ENCODE peak calls at places on chromosomes 2 and 18, in four cellular contexts. Y is WTC11, K is K562, Q is HepG2. H is an unnamed sample.

GRCh38 chr2:175836361-175836760 is 165.7 kb downstream of the LNPK start:
- DNase-seq in Y (no peak), K (no peak), Q (no peak), H (no peak)

GRCh38 chr2:1940660-1941059 is 196.3 kb upstream of the PXDN start:
- DNase-seq in Y (no peak), K (peak), Q (no peak), H (no peak)

GRCh38 chr2:181780159-181781081 is 100.1 kb upstream of the NEUROD1 start:
- DNase-seq in Y (no peak), K (no peak), Q (no peak), H (no peak)

GRCh38 chr2:200042944-200043343 is 87.6 kb downstream of the MAIP1 start:
- DNase-seq in Y (no peak), K (no peak), Q (no peak), H (no peak)

GRCh38 chr18:63956755-63957154 is 7.7 kb downstream of the HMSD start:
- DNase-seq in Y (no peak), K (no peak), Q (no peak), H (no peak)

GRCh38 chr2:188604579-188604978 is 312.9 kb downstream of the GULP1 start:
- DNase-seq in Y (no peak), K (no peak), Q (no peak), H (no peak)

GRCh38 chr2:136538489-136538888 is 226.9 kb upstream of the THSD7B start:
- DNase-seq in Y (no peak), K (no peak), Q (no peak), H (no peak)

GRCh38 chr18:48139427-48140347 is 209.2 kb upstream of the SMAD2 start:
- DNase-seq in Y (no peak), K (no peak), Q (no peak), H (no peak)

GRCh38 chr2:212548459-212548815 is 9.8 kb upstream of the ERBB4 start:
- DNase-seq in Y (no peak), K (no peak), Q (peak), H (no peak)

GRCh38 chr2:147760984-147761383 is 83.8 kb upstream of the ACVR2A start:
- DNase-seq in Y (no peak), K (no peak), Q (no peak), H (no peak)

GRCh38 chr2:102983786-102984185 is 222.0 kb downstream of the TMEM182 start:
- DNase-seq in Y (no peak), K (no peak), Q (no peak), H (no peak)

GRCh38 chr2:45190481-45190880 is 181.2 kb upstream of the SIX2 start:
- DNase-seq in Y (no peak), K (peak), Q (peak), H (peak)

GRCh38 chr2:60551241-60552095 is 2.0 kb downstream of the BCL11A start:
- DNase-seq in Y (peak), K (no peak), Q (no peak), H (no peak)

GRCh38 chr2:64457518-64457917 is 3.6 kb downstream of the LGALSL start:
- DNase-seq in Y (no peak), K (no peak), Q (no peak), H (no peak)

GRCh38 chr2:10240161-10240681 is 62.5 kb upstream of the HPCAL1 start:
- DNase-seq in Y (peak), K (no peak), Q (no peak), H (no peak)

GRCh38 chr2:159449504-159450124 is 163.1 kb upstream of the WDSUB1 start:
- DNase-seq in Y (no peak), K (no peak), Q (no peak), H (no peak)

GRCh38 chr2:233699424-233700027 is 6.8 kb downstream of the UGT1A6 start:
- DNase-seq in Y (no peak), K (no peak), Q (no peak), H (no peak)

GRCh38 chr2:162000466-162000865 is 73.5 kb downstream of the DPP4 start:
- DNase-seq in Y (no peak), K (no peak), Q (no peak), H (no peak)

GRCh38 chr2:204545861-204546773 is 842 bp downstream of the PARD3B start:
- DNase-seq in Y (peak), K (no peak), Q (no peak), H (no peak)

GRCh38 chr2:67974564-67975430 is 88.0 kb downstream of the C1D start:
- DNase-seq in Y (no peak), K (no peak), Q (no peak), H (no peak)

GRCh38 chr2:197079832-197080555 is 153.5 kb upstream of the PGAP1 start:
- DNase-seq in Y (no peak), K (no peak), Q (no peak), H (no peak)

GRCh38 chr2:163462993-163463392 is 272.8 kb downstream of the FIGN start:
- DNase-seq in Y (no peak), K (no peak), Q (no peak), H (no peak)

GRCh38 chr2:9802576-9802993 is 40.7 kb upstream of the TAF1B start:
- DNase-seq in Y (no peak), K (no peak), Q (no peak), H (no peak)

GRCh38 chr18:76367168-76367785 is 127.8 kb downstream of the ZNF516 start:
- DNase-seq in Y (no peak), K (no peak), Q (no peak), H (no peak)

GRCh38 chr2:55721601-55722215 is 28.1 kb upstream of the PNPT1 start:
- DNase-seq in Y (no peak), K (no peak), Q (no peak), H (no peak)

GRCh38 chr18:3664563-3665178 is 214.7 kb downstream of the TGIF1 start:
- DNase-seq in Y (no peak), K (peak), Q (peak), H (peak)

GRCh38 chr2:124485659-124486058 is 460.6 kb downstream of the CNTNAP5 start:
- DNase-seq in Y (no peak), K (no peak), Q (peak), H (no peak)

GRCh38 chr2:235265348-235265965 is 228.4 kb upstream of the AGAP1 start:
- DNase-seq in Y (no peak), K (no peak), Q (peak), H (no peak)

GRCh38 chr2:240701091-240701735 is 9.5 kb downstream of the AQP12A start:
- DNase-seq in Y (peak), K (no peak), Q (no peak), H (no peak)

GRCh38 chr2:58769494-58770239 is 528.5 kb upstream of the FANCL start:
- DNase-seq in Y (no peak), K (no peak), Q (no peak), H (no peak)

GRCh38 chr2:109609352-109610024 is 4.3 kb downstream of the SEPTIN10 start:
- DNase-seq in Y (no peak), K (no peak), Q (no peak), H (no peak)

GRCh38 chr2:211127501-211127900 is 571.1 kb downstream of the CPS1 start:
- DNase-seq in Y (no peak), K (no peak), Q (no peak), H (no peak)

GRCh38 chr2:161243312-161243711 is 64.9 kb upstream of the PSMD14 start:
- DNase-seq in Y (no peak), K (no peak), Q (no peak), H (no peak)

GRCh38 chr2:180021850-180022249 is 14.8 kb upstream of the CWC22 start:
- DNase-seq in Y (no peak), K (no peak), Q (no peak), H (no peak)

GRCh38 chr2:158713523-158714138 is 81.5 kb upstream of the DAPL1 start:
- DNase-seq in Y (no peak), K (no peak), Q (no peak), H (no peak)

GRCh38 chr2:64640153-64641044 is 13.3 kb downstream of the SERTAD2 start:
- DNase-seq in Y (no peak), K (peak), Q (no peak), H (no peak)

GRCh38 chr2:43184339-43184895 is 42.0 kb downstream of the ZFP36L2 start:
- DNase-seq in Y (no peak), K (peak), Q (peak), H (peak)

GRCh38 chr2:68045337-68045736 is 17.5 kb downstream of the C1D start:
- DNase-seq in Y (no peak), K (no peak), Q (no peak), H (no peak)

GRCh38 chr2:235674812-235675211 is 181.0 kb downstream of the AGAP1 start:
- DNase-seq in Y (no peak), K (no peak), Q (no peak), H (no peak)

GRCh38 chr2:102064679-102065674 is 73.2 kb downstream of the IL1R2 start:
- DNase-seq in Y (no peak), K (peak), Q (peak), H (peak)

GRCh38 chr18:7482342-7482741 is 84.8 kb upstream of the PTPRM start:
- DNase-seq in Y (no peak), K (no peak), Q (no peak), H (no peak)
- TF ChIP-seq ESRRA in Y (no peak), K (no peak), Q (no peak), H (no peak)

GRCh38 chr2:209519911-209520310 is 96.1 kb downstream of the MAP2 start:
- DNase-seq in Y (no peak), K (no peak), Q (no peak), H (no peak)
- TF ChIP-seq ESRRA in Y (no peak), K (no peak), Q (no peak), H (no peak)

GRCh38 chr2:38653715-38654494 is 12.0 kb upstream of the GALM start:
- DNase-seq in Y (no peak), K (peak), Q (peak), H (no peak)
- TF ChIP-seq ESRRA in Y (no peak), K (no peak), Q (no peak), H (no peak)

GRCh38 chr2:190781604-190782198 is 98.9 kb upstream of the GLS start:
- DNase-seq in Y (peak), K (peak), Q (peak), H (peak)
- TF ChIP-seq ESRRA in Y (no peak), K (no peak), Q (no peak), H (no peak)

H was measured in A549.